ENCODE peak calls at places on chromosomes 12 and 14, in five cellular contexts. One of them, this sample, is unnamed.

GRCh38 chr12:118611295-118611694 is 234.9 kb downstream of the SUDS3 start:
- DNase-seq in naive thymus-derived CD8-positive, alpha-beta T cell: no peak
- DNase-seq in AG10803: no peak
- DNase-seq in activated CD4-positive, alpha-beta T cell treated with anti-CD3 and anti-CD28 coated beads, Interleukin-2, amount 10 ng/mL, durations not matched to agents 7 days and 5 days: no peak
- DNase-seq in activated CD8-positive, alpha-beta memory T cell treated with anti-CD3 and anti-CD28 coated beads for 4 hours: no peak
- DNase-seq in this sample: no peak

GRCh38 chr12:112936927-112937326 is 1.3 kb upstream of the OAS3 start:
- DNase-seq in naive thymus-derived CD8-positive, alpha-beta T cell: no peak
- DNase-seq in activated CD8-positive, alpha-beta memory T cell treated with anti-CD3 and anti-CD28 coated beads for 4 hours: no peak
- DNase-seq in activated CD4-positive, alpha-beta T cell treated with anti-CD3 and anti-CD28 coated beads, Interleukin-2, amount 10 ng/mL, durations not matched to agents 7 days and 5 days: no peak
- DNase-seq in AG10803: no peak
- DNase-seq in this sample: no peak

GRCh38 chr12:109720152-109720855 is 6.7 kb downstream of the FAM222A start:
- DNase-seq in activated CD8-positive, alpha-beta memory T cell treated with anti-CD3 and anti-CD28 coated beads for 4 hours: no peak
- DNase-seq in naive thymus-derived CD8-positive, alpha-beta T cell: no peak
- DNase-seq in activated CD4-positive, alpha-beta T cell treated with anti-CD3 and anti-CD28 coated beads, Interleukin-2, amount 10 ng/mL, durations not matched to agents 7 days and 5 days: no peak
- DNase-seq in AG10803: no peak
- DNase-seq in this sample: no peak

GRCh38 chr12:117738233-117738632 is 230.6 kb downstream of the KSR2 start:
- DNase-seq in activated CD4-positive, alpha-beta T cell treated with anti-CD3 and anti-CD28 coated beads, Interleukin-2, amount 10 ng/mL, durations not matched to agents 7 days and 5 days: no peak
- DNase-seq in AG10803: no peak
- DNase-seq in activated CD8-positive, alpha-beta memory T cell treated with anti-CD3 and anti-CD28 coated beads for 4 hours: no peak
- DNase-seq in naive thymus-derived CD8-positive, alpha-beta T cell: no peak
- DNase-seq in this sample: no peak

GRCh38 chr12:6171409-6172015 is 28.7 kb upstream of the CD9 start:
- DNase-seq in naive thymus-derived CD8-positive, alpha-beta T cell: no peak
- DNase-seq in activated CD4-positive, alpha-beta T cell treated with anti-CD3 and anti-CD28 coated beads, Interleukin-2, amount 10 ng/mL, durations not matched to agents 7 days and 5 days: no peak
- DNase-seq in AG10803: no peak
- DNase-seq in activated CD8-positive, alpha-beta memory T cell treated with anti-CD3 and anti-CD28 coated beads for 4 hours: no peak
- DNase-seq in this sample: no peak

GRCh38 chr14:100386121-100386520 is 63.0 kb downstream of the SLC25A47 start:
- DNase-seq in naive thymus-derived CD8-positive, alpha-beta T cell: no peak
- DNase-seq in AG10803: no peak
- DNase-seq in activated CD4-positive, alpha-beta T cell treated with anti-CD3 and anti-CD28 coated beads, Interleukin-2, amount 10 ng/mL, durations not matched to agents 7 days and 5 days: no peak
- DNase-seq in activated CD8-positive, alpha-beta memory T cell treated with anti-CD3 and anti-CD28 coated beads for 4 hours: no peak
- DNase-seq in this sample: no peak

GRCh38 chr14:94145902-94146527 is 16.6 kb upstream of the IFI27L2 start:
- DNase-seq in activated CD8-positive, alpha-beta memory T cell treated with anti-CD3 and anti-CD28 coated beads for 4 hours: no peak
- DNase-seq in activated CD4-positive, alpha-beta T cell treated with anti-CD3 and anti-CD28 coated beads, Interleukin-2, amount 10 ng/mL, durations not matched to agents 7 days and 5 days: no peak
- DNase-seq in AG10803: no peak
- DNase-seq in naive thymus-derived CD8-positive, alpha-beta T cell: no peak
- DNase-seq in this sample: no peak

GRCh38 chr14:82694820-82695219 is 1161.2 kb upstream of the SEL1L start:
- DNase-seq in AG10803: no peak
- DNase-seq in naive thymus-derived CD8-positive, alpha-beta T cell: no peak
- DNase-seq in activated CD4-positive, alpha-beta T cell treated with anti-CD3 and anti-CD28 coated beads, Interleukin-2, amount 10 ng/mL, durations not matched to agents 7 days and 5 days: no peak
- DNase-seq in activated CD8-positive, alpha-beta memory T cell treated with anti-CD3 and anti-CD28 coated beads for 4 hours: no peak
- DNase-seq in this sample: no peak

GRCh38 chr12:112447106-112447505 is 28.4 kb downstream of the PTPN11 start:
- DNase-seq in naive thymus-derived CD8-positive, alpha-beta T cell: no peak
- DNase-seq in activated CD4-positive, alpha-beta T cell treated with anti-CD3 and anti-CD28 coated beads, Interleukin-2, amount 10 ng/mL, durations not matched to agents 7 days and 5 days: no peak
- DNase-seq in AG10803: no peak
- DNase-seq in activated CD8-positive, alpha-beta memory T cell treated with anti-CD3 and anti-CD28 coated beads for 4 hours: no peak
- DNase-seq in this sample: no peak